ENCODE peak calls at places on chromosomes 6 and 20, in six cellular contexts. L is K562, T is A549, W is H1, P is endothelial cell of umbilical vein, G is HepG2. D is an unnamed sample.

GRCh38 chr6:144619983-144620382 is 334.8 kb downstream of the UTRN start:
- DNase-seq in L (no peak), T (no peak), W (no peak), P (no peak), G (no peak), D (no peak)

GRCh38 chr6:41182069-41183034 is 18.6 kb downstream of the TREML2 start:
- DNase-seq in L (peak), T (peak), W (peak), P (peak), G (peak), D (peak)

GRCh38 chr6:11350294-11350693 is 117.8 kb upstream of the NEDD9 start:
- DNase-seq in L (no peak), T (no peak), W (no peak), P (no peak), G (peak), D (no peak)

GRCh38 chr20:14127831-14128230 is 132.5 kb downstream of the MACROD2 start:
- DNase-seq in L (no peak), T (no peak), W (no peak), P (no peak), G (no peak), D (no peak)

GRCh38 chr6:90780141-90780540 is 193.3 kb upstream of the MAP3K7 start:
- DNase-seq in L (no peak), T (no peak), W (no peak), P (no peak), G (no peak), D (no peak)

GRCh38 chr6:143936347-143936746 is 71.7 kb downstream of the PLAGL1 start:
- DNase-seq in L (no peak), T (no peak), W (no peak), P (no peak), G (no peak), D (no peak)

GRCh38 chr20:58432190-58432954 is 43.3 kb downstream of the VAPB start:
- DNase-seq in L (no peak), T (no peak), W (no peak), P (no peak), G (no peak), D (no peak)

GRCh38 chr6:119183457-119183856 is 105.0 kb upstream of the FAM184A start:
- DNase-seq in L (no peak), T (no peak), W (no peak), P (no peak), G (no peak), D (no peak)

GRCh38 chr20:51584116-51584515 is 41.6 kb upstream of the NFATC2 start:
- DNase-seq in L (no peak), T (no peak), W (no peak), P (no peak), G (no peak), D (no peak)
- TF ChIP-seq JUN in L (no peak), T (no peak), W (no peak), P (no peak), G (no peak), D (no peak)

DNA sequence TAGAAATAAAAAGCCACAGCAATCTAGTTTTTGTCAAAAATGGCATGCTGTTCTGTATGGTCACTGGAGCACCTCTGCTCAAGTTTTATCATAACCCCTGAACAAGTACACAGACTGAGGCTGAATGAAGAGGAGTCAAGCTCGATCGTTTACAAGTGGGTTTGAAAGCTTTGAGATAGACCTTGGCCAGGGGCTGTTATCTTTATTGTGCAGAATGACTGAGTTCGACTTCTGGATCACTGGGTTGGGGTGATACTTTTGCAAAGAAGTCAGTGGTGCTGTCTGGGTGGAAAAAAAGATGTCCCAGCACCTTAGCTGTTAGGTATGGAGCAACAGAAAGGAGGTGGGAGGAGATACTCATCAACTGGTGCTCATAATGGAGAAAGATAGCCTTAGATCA is 446.0 kb downstream of the HACE1 start:
- DNase-seq in L (peak), T (no peak), W (no peak), P (no peak), G (no peak), D (no peak)
- TF ChIP-seq MAX in L (no peak), T (no peak), W (no peak), P (no peak), G (no peak), D (no peak)

DNA sequence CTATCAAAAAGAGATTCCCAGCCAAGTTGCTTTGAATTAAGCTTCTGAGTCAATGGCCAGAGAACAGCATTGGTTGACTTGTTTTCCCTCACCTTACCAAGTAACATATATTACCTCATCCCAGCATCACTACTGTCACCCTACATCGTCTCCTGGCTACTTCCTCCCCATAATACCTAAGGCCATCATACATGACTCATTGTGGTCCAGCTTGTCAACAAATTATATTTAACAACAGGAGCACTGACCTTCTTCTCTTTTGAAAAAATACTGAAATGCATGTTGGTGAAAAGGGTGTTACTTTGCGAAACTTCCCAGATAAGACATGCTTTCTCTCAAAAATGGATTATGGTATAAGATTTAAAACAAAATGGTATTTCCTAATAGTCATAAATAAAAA is 106.9 kb downstream of the TBX18 start:
- DNase-seq in L (no peak), T (no peak), W (no peak), P (no peak), G (no peak), D (no peak)
- TF ChIP-seq JUN in L (no peak), T (no peak), W (no peak), P (no peak), G (no peak), D (no peak)

DNA sequence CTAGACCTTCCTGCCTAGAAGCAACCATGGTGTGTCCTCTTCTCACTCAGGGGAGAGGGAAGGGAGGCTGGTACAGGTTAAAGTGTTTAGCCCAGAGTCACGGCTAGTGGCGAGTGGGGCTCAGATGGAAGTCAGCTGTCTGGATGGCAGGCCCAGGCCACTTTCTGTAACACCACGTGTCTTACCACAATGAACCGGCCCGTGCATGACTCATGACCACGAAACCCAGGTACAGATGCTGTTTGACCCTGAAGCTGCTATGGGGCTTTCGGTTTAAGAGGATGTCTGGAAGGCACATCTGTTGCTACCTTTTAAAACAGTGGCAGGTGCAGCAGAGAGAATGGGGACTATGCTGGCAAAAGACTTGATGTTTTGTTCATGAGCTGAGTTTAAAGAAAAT is 36.5 kb upstream of the MPC1 start:
- DNase-seq in L (no peak), T (no peak), W (no peak), P (no peak), G (no peak), D (no peak)
- TF ChIP-seq MAX in L (peak), T (no peak), W (no peak), P (no peak), G (peak), D (no peak)

DNA sequence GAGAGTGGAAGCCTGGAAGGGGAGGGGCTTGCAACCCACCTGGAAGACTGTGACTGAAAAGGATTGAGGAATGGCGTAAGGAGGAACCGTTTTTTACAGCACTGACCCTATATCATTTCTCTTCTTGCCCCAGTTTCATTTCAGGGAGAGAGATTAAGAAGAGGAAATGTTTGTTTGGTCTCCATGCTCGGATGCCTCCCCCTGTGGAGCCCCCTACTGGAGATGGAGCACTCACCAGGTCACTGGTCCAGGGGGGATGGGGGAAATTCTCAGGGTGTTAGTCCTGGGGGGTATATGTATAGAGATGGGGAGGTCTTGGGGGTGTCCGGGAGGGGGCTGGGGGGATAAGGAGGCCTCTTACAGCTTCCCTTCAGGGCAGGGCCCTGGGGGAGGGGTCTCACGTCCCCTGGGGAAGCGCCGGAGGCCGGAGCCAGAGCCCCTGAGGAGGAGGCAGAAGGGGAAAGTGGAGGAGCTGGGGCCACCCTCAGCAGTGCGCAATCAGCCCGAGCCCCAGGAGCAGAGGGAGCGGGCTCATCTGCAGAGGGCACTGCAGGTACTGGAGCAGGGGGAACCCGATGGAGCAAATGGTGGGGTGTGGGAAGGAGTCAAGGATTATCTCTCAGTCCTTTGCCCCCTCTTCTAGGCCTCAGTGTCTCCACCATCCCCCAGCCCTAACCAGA is 3.2 kb downstream of the CUTA start:
- DNase-seq in L (peak), T (no peak), W (peak), P (no peak), G (no peak), D (no peak)
- TF ChIP-seq JUN in L (no peak), T (no peak), W (no peak), P (no peak), G (no peak), D (no peak)

GRCh38 chr20:64264091-64264490 is 8.5 kb downstream of the PCMTD2 start:
- DNase-seq in L (no peak), T (no peak), W (no peak), P (no peak), G (no peak), D (no peak)
- TF ChIP-seq MAX in L (no peak), T (no peak), W (no peak), P (no peak), G (no peak), D (no peak)

GRCh38 chr20:6705106-6705766 is 62.2 kb upstream of the BMP2 start:
- DNase-seq in L (no peak), T (no peak), W (no peak), P (no peak), G (no peak), D (no peak)

GRCh38 chr20:6707231-6707870 is 60.1 kb upstream of the BMP2 start:
- DNase-seq in L (no peak), T (no peak), W (no peak), P (no peak), G (no peak), D (no peak)

GRCh38 chr20:6705920-6706500 is 61.5 kb upstream of the BMP2 start:
- DNase-seq in L (no peak), T (no peak), W (no peak), P (no peak), G (no peak), D (no peak)

GRCh38 chr20:6709865-6710595 is 57.5 kb upstream of the BMP2 start:
- DNase-seq in L (no peak), T (no peak), W (no peak), P (peak), G (peak), D (no peak)

GRCh38 chr20:6708010-6708409 is 59.5 kb upstream of the BMP2 start:
- DNase-seq in L (no peak), T (no peak), W (no peak), P (peak), G (no peak), D (no peak)
- TF ChIP-seq JUN in L (no peak), T (no peak), W (no peak), P (no peak), G (no peak), D (no peak)